ENCODE peak calls at places on chromosome 15, in four cellular contexts. One of them, this sample, is unnamed.
A peak's percentile ranks its signal among the peaks of the same experiment; 100 is the strongest.

GRCh38 chr15:50883903-50884302 is 24.6 kb upstream of the AP4E1 start:
- DNase-seq in HFF-Myc: no peak
- DNase-seq in astrocyte of the spinal cord: peak; percentile 67
- DNase-seq in A673: peak; percentile 41
- DNase-seq in this sample: no peak

GRCh38 chr15:65583701-65584100 is 27.2 kb downstream of the INTS14 start:
- DNase-seq in HFF-Myc: peak; percentile 56
- DNase-seq in astrocyte of the spinal cord: peak; percentile 61
- DNase-seq in A673: no peak
- DNase-seq in this sample: no peak

GRCh38 chr15:77901921-77902750 is 175.4 kb downstream of the TBC1D2B start:
- DNase-seq in HFF-Myc: no peak
- DNase-seq in astrocyte of the spinal cord: no peak
- DNase-seq in A673: no peak
- DNase-seq in this sample: no peak

GRCh38 chr15:40495516-40495915 is 24.7 kb downstream of the CHST14 start:
- DNase-seq in HFF-Myc: no peak
- DNase-seq in astrocyte of the spinal cord: no peak
- DNase-seq in A673: no peak
- DNase-seq in this sample: no peak

GRCh38 chr15:53808058-53808703 is 48.7 kb upstream of the WDR72 start:
- DNase-seq in HFF-Myc: no peak
- DNase-seq in astrocyte of the spinal cord: peak; percentile 1
- DNase-seq in A673: peak; percentile 3
- DNase-seq in this sample: no peak

GRCh38 chr15:93037341-93038063 is 51.5 kb downstream of the RGMA start:
- DNase-seq in HFF-Myc: peak; percentile 24
- DNase-seq in astrocyte of the spinal cord: peak; percentile 53
- DNase-seq in A673: no peak
- DNase-seq in this sample: no peak

GRCh38 chr15:26518885-26519284 is 254.0 kb downstream of the GABRB3 start:
- DNase-seq in HFF-Myc: no peak
- DNase-seq in astrocyte of the spinal cord: no peak
- DNase-seq in A673: no peak
- DNase-seq in this sample: no peak

GRCh38 chr15:41932939-41933725 is 39.2 kb downstream of the EHD4 start:
- DNase-seq in HFF-Myc: no peak
- DNase-seq in astrocyte of the spinal cord: no peak
- DNase-seq in A673: no peak
- DNase-seq in this sample: no peak

GRCh38 chr15:67143646-67144045 is 78.2 kb downstream of the SMAD3 start:
- DNase-seq in HFF-Myc: no peak
- DNase-seq in astrocyte of the spinal cord: no peak
- DNase-seq in A673: no peak
- DNase-seq in this sample: no peak

GRCh38 chr15:20357139-20358065 is 184.2 kb downstream of the GOLGA6L6 start:
- DNase-seq in HFF-Myc: no peak
- DNase-seq in astrocyte of the spinal cord: no peak
- DNase-seq in A673: no peak
- DNase-seq in this sample: no peak

GRCh38 chr15:63601026-63601726 is 4.0 kb downstream of the FBXL22 start:
- DNase-seq in HFF-Myc: no peak
- DNase-seq in astrocyte of the spinal cord: peak; percentile 54
- DNase-seq in A673: peak; percentile 21
- DNase-seq in this sample: peak; percentile 27

GRCh38 chr15:43370310-43370974 is 401 bp downstream of the ZSCAN29 start:
- DNase-seq in HFF-Myc: no peak
- DNase-seq in astrocyte of the spinal cord: peak; percentile 33
- DNase-seq in A673: peak; percentile 30
- DNase-seq in this sample: peak; percentile 11

GRCh38 chr15:84919268-84919667 is 34.8 kb downstream of the SLC28A1 start:
- DNase-seq in HFF-Myc: no peak
- DNase-seq in astrocyte of the spinal cord: no peak
- DNase-seq in A673: no peak
- DNase-seq in this sample: no peak

GRCh38 chr15:77634266-77634962 is 1.7 kb upstream of the LINGO1 start:
- DNase-seq in HFF-Myc: no peak
- DNase-seq in astrocyte of the spinal cord: peak; percentile 29
- DNase-seq in A673: peak; percentile 83
- DNase-seq in this sample: peak; percentile 73

GRCh38 chr15:78065284-78065872 is 12.1 kb downstream of the TBC1D2B start:
- DNase-seq in HFF-Myc: peak; percentile 85
- DNase-seq in astrocyte of the spinal cord: peak; percentile 98
- DNase-seq in A673: no peak
- DNase-seq in this sample: no peak

GRCh38 chr15:32936283-32936918 is 218.6 kb downstream of the GREM1 start:
- DNase-seq in HFF-Myc: no peak
- DNase-seq in astrocyte of the spinal cord: peak; percentile 56
- DNase-seq in A673: peak; percentile 54
- DNase-seq in this sample: no peak

GRCh38 chr15:70528270-70528706 is 235.1 kb downstream of the UACA start:
- DNase-seq in HFF-Myc: no peak
- DNase-seq in astrocyte of the spinal cord: peak; percentile 46
- DNase-seq in A673: peak; percentile 85
- DNase-seq in this sample: no peak

GRCh38 chr15:78365931-78366330 is 25.8 kb downstream of the CRABP1 start:
- DNase-seq in HFF-Myc: no peak
- DNase-seq in astrocyte of the spinal cord: no peak
- DNase-seq in A673: peak; percentile 70
- DNase-seq in this sample: no peak

GRCh38 chr15:32029409-32029861 is 880 bp upstream of the CHRNA7 start:
- DNase-seq in HFF-Myc: no peak
- DNase-seq in astrocyte of the spinal cord: peak; percentile 1
- DNase-seq in A673: peak; percentile 58
- DNase-seq in this sample: peak; percentile 36

GRCh38 chr15:23441204-23441603 is 5.8 kb downstream of the GOLGA6L2 start:
- DNase-seq in HFF-Myc: no peak
- DNase-seq in astrocyte of the spinal cord: no peak
- DNase-seq in A673: no peak
- DNase-seq in this sample: no peak

GRCh38 chr15:94286581-94286980 is 55.2 kb downstream of the MCTP2 start:
- DNase-seq in HFF-Myc: no peak
- DNase-seq in astrocyte of the spinal cord: peak; percentile 45
- DNase-seq in A673: no peak
- DNase-seq in this sample: no peak

DNA sequence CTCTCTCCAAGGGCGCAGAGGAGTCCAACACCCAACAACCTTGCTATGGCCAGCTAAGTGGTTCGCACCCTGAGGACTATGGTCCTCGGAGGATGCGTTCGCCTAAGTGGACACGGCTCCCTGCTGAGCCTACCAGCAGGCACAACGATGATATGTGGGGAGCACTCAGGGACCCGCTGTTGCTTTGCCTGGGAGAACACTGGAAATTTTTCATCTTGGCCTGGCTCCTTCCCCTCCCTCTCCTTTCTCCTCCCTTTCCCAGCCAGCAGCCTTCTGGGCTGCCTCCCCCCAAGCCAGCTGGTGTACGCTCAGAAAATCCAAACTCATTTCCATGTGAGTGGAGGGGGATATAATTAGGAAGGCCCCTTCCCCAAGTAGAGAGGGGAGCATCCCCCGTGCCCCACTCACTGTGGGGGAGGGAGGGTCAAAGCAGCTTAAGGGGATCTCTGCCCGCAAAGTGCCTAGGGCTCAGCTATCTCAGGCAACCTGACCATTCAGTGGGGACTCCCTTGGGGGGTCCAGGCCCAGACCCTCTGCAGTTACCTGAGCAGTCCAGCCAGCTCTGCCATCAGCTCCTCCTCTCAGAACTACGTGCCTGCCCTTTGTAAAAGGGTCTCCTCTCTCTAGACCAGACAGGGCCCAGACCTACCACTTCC is 630 bp upstream of the SEMA7A start:
- DNase-seq in HFF-Myc: no peak
- DNase-seq in astrocyte of the spinal cord: peak; percentile 26
- DNase-seq in A673: no peak
- DNase-seq in this sample: no peak
- TF ChIP-seq CTCF in HFF-Myc: no peak
- TF ChIP-seq CTCF in astrocyte of the spinal cord: no peak
- TF ChIP-seq CTCF in A673: no peak
- TF ChIP-seq CTCF in this sample: no peak

GRCh38 chr15:89514186-89514585 is 17.8 kb upstream of the RHCG start:
- DNase-seq in HFF-Myc: no peak
- DNase-seq in astrocyte of the spinal cord: no peak
- DNase-seq in A673: no peak
- DNase-seq in this sample: no peak
- TF ChIP-seq CTCF in HFF-Myc: no peak
- TF ChIP-seq CTCF in astrocyte of the spinal cord: no peak
- TF ChIP-seq CTCF in A673: no peak
- TF ChIP-seq CTCF in this sample: no peak

GRCh38 chr15:91853968-91854943 is 748 bp downstream of the SLCO3A1 start:
- DNase-seq in HFF-Myc: no peak
- DNase-seq in astrocyte of the spinal cord: peak; percentile 10
- DNase-seq in A673: peak; percentile 23
- DNase-seq in this sample: peak; percentile 43

GRCh38 chr15:91855241-91855640 is 1.7 kb downstream of the SLCO3A1 start:
- DNase-seq in HFF-Myc: no peak
- DNase-seq in astrocyte of the spinal cord: no peak
- DNase-seq in A673: no peak
- DNase-seq in this sample: no peak

GRCh38 chr15:91855684-91856553 is 2.4 kb downstream of the SLCO3A1 start:
- DNase-seq in HFF-Myc: no peak
- DNase-seq in astrocyte of the spinal cord: no peak
- DNase-seq in A673: peak; percentile 31
- DNase-seq in this sample: peak; percentile 22

GRCh38 chr15:91852741-91853500 is 587 bp upstream of the SLCO3A1 start:
- DNase-seq in HFF-Myc: no peak
- DNase-seq in astrocyte of the spinal cord: peak; percentile 59
- DNase-seq in A673: peak; percentile 63
- DNase-seq in this sample: peak; percentile 57

DNA sequence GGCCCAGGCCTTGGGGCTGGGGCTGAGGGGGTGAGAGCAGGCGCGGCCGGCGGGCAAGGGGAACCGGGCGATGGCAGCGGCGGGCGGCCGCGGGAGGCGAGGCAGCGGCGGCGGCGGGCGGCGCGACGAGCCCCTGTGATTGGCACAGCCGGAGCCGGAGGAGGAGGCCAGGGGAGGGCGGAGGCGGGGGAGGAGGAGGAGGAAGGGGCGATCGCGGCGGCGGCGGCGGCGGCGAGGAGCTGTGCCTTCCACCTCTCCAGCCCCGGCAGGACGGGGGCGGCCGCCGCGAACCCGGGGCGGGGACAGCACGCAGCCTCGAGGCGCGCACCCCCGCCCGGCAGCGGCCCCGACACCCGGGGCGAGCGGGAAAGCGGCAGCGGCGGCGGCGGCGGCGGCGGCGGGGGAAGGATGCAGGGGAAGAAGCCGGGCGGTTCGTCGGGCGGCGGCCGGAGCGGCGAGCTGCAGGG is at the start of gene SLCO3A1:
- DNase-seq in HFF-Myc: no peak
- DNase-seq in astrocyte of the spinal cord: peak; percentile 44
- DNase-seq in A673: peak; percentile 61
- DNase-seq in this sample: peak; percentile 45
- TF ChIP-seq CTCF in HFF-Myc: no peak
- TF ChIP-seq CTCF in astrocyte of the spinal cord: no peak
- TF ChIP-seq CTCF in A673: no peak
- TF ChIP-seq CTCF in this sample: no peak

GRCh38 chr15:95565702-95566101 is 764.8 kb upstream of the NR2F2 start:
- DNase-seq in HFF-Myc: no peak
- DNase-seq in astrocyte of the spinal cord: no peak
- DNase-seq in A673: peak; percentile 34
- DNase-seq in this sample: no peak

GRCh38 chr15:95561463-95561862 is 769.0 kb upstream of the NR2F2 start:
- DNase-seq in HFF-Myc: no peak
- DNase-seq in astrocyte of the spinal cord: peak; percentile 11
- DNase-seq in A673: no peak
- DNase-seq in this sample: no peak

GRCh38 chr15:95567686-95568085 is 762.8 kb upstream of the NR2F2 start:
- DNase-seq in HFF-Myc: no peak
- DNase-seq in astrocyte of the spinal cord: peak; percentile 5
- DNase-seq in A673: no peak
- DNase-seq in this sample: no peak

GRCh38 chr15:95563634-95564033 is 766.9 kb upstream of the NR2F2 start:
- DNase-seq in HFF-Myc: no peak
- DNase-seq in astrocyte of the spinal cord: no peak
- DNase-seq in A673: no peak
- DNase-seq in this sample: no peak

GRCh38 chr15:95565201-95565600 is 765.3 kb upstream of the NR2F2 start:
- DNase-seq in HFF-Myc: no peak
- DNase-seq in astrocyte of the spinal cord: no peak
- DNase-seq in A673: no peak
- DNase-seq in this sample: no peak
- TF ChIP-seq CTCF in HFF-Myc: no peak
- TF ChIP-seq CTCF in astrocyte of the spinal cord: no peak
- TF ChIP-seq CTCF in A673: no peak
- TF ChIP-seq CTCF in this sample: no peak

GRCh38 chr15:101429646-101430045 is 59.9 kb downstream of the PCSK6 start:
- DNase-seq in HFF-Myc: no peak
- DNase-seq in astrocyte of the spinal cord: no peak
- DNase-seq in A673: no peak
- DNase-seq in this sample: no peak
- TF ChIP-seq CTCF in HFF-Myc: no peak
- TF ChIP-seq CTCF in astrocyte of the spinal cord: no peak
- TF ChIP-seq CTCF in A673: no peak
- TF ChIP-seq CTCF in this sample: no peak